ENCODE peak calls at places on chromosomes 5 and 9, in eight cellular contexts. G, Z, B, C, J, D, F and R are unnamed samples.

GRCh38 chr9:113501129-113501686 is 37.7 kb downstream of the RGS3 start:
- DNase-seq in G (no peak), Z (no peak), B (no peak), C (no peak), J (no peak), D (no peak), F (no peak), R (no peak)

GRCh38 chr5:55533806-55534435 is 843 bp downstream of the PLPP1 start:
- DNase-seq in G (peak; percentile 42), Z (peak; percentile 50), B (no peak), C (peak; percentile 69), J (no peak), D (peak; percentile 33), F (peak; percentile 75), R (peak; percentile 53)

GRCh38 chr5:96434201-96434645 is 1.2 kb upstream of the PCSK1 start:
- DNase-seq in G (peak; percentile 78), Z (peak; percentile 74), B (peak; percentile 61), C (peak; percentile 46), J (peak; percentile 77), D (peak; percentile 67), F (peak; percentile 76), R (peak; percentile 57)

GRCh38 chr9:114250235-114250568 is 72.7 kb upstream of the ORM1 start:
- DNase-seq in G (no peak), Z (no peak), B (no peak), C (no peak), J (no peak), D (no peak), F (no peak), R (peak; percentile 55)

GRCh38 chr5:32217886-32218396 is 43.8 kb upstream of the GOLPH3 start:
- DNase-seq in G (no peak), Z (no peak), B (no peak), C (no peak), J (no peak), D (no peak), F (no peak), R (peak; percentile 45)

GRCh38 chr5:138177936-138178515 is 404 bp downstream of the BRD8 start:
- DNase-seq in G (peak; percentile 72), Z (peak; percentile 3), B (peak; percentile 33), C (peak; percentile 25), J (peak; percentile 31), D (no peak), F (no peak), R (peak; percentile 39)

GRCh38 chr5:68339921-68340321 is 124.4 kb downstream of the PIK3R1 start:
- DNase-seq in G (no peak), Z (no peak), B (no peak), C (no peak), J (no peak), D (no peak), F (no peak), R (no peak)

GRCh38 chr5:41508696-41509398 is 1.6 kb downstream of the PLCXD3 start:
- DNase-seq in G (no peak), Z (no peak), B (no peak), C (no peak), J (no peak), D (no peak), F (no peak), R (no peak)

GRCh38 chr9:108130896-108131295 is 641.3 kb upstream of the KLF4 start:
- DNase-seq in G (no peak), Z (no peak), B (no peak), C (no peak), J (no peak), D (no peak), F (no peak), R (no peak)

GRCh38 chr9:75429531-75430454 is 341.5 kb downstream of the OSTF1 start:
- DNase-seq in G (no peak), Z (no peak), B (no peak), C (no peak), J (peak; percentile 21), D (no peak), F (no peak), R (no peak)

GRCh38 chr5:150263801-150264621 is 25.6 kb downstream of the CAMK2A start:
- DNase-seq in G (peak; percentile 100), Z (no peak), B (no peak), C (peak; percentile 55), J (no peak), D (peak; percentile 83), F (no peak), R (no peak)

GRCh38 chr5:139982975-139983240 is 60.2 kb downstream of the NRG2 start:
- DNase-seq in G (no peak), Z (no peak), B (no peak), C (no peak), J (no peak), D (no peak), F (no peak), R (no peak)

GRCh38 chr9:82202808-82203207 is 214.2 kb downstream of the SPATA31D1 start:
- DNase-seq in G (peak; percentile 80), Z (no peak), B (no peak), C (no peak), J (no peak), D (no peak), F (no peak), R (no peak)

GRCh38 chr9:80881946-80882345 is 807.4 kb downstream of the TLE1 start:
- DNase-seq in G (no peak), Z (no peak), B (no peak), C (peak; percentile 18), J (no peak), D (no peak), F (no peak), R (no peak)

GRCh38 chr9:35962126-35962906 is 4.4 kb upstream of the OR2S2 start:
- DNase-seq in G (peak; percentile 31), Z (no peak), B (no peak), C (peak; percentile 56), J (no peak), D (no peak), F (no peak), R (peak; percentile 37)

GRCh38 chr9:2016411-2017208 is 1.5 kb downstream of the SMARCA2 start:
- DNase-seq in G (peak; percentile 82), Z (peak; percentile 22), B (peak; percentile 69), C (peak; percentile 54), J (peak; percentile 34), D (peak; percentile 88), F (peak; percentile 79), R (peak; percentile 85)

GRCh38 chr9:72856985-72857631 is 95.7 kb downstream of the ALDH1A1 start:
- DNase-seq in G (peak; percentile 64), Z (peak; percentile 12), B (no peak), C (no peak), J (peak; percentile 17), D (peak; percentile 39), F (no peak), R (no peak)